ENCODE peak calls at places on chromosomes 11 and 22, in six cellular contexts. U is RPMI7951; H is NAMALWA; J is HFF-Myc; F is naive thymus-derived CD8-positive, alpha-beta T cell; O is COR-L47. G is an unnamed sample.

GRCh38 chr11:2363816-2364370 is 13.2 kb upstream of the CD81 start:
- DNase-seq in H (no peak), U (no peak), F (no peak), J (no peak), O (no peak), G (no peak)

GRCh38 chr11:44224867-44225501 is 85.0 kb downstream of the ALX4 start:
- DNase-seq in F (no peak), H (no peak), O (no peak), J (no peak), U (no peak), G (no peak)

GRCh38 chr22:24938741-24939341 is 7.7 kb downstream of the LHFPL7 start:
- DNase-seq in H (peak), O (peak), J (no peak), F (peak), U (peak), G (no peak)

GRCh38 chr11:68010058-68011041 is at the start of gene ALDH3B1:
- DNase-seq in H (peak), J (peak), O (no peak), U (peak), F (no peak), G (no peak)

GRCh38 chr11:112697371-112697770 is 263.8 kb upstream of the NCAM1 start:
- DNase-seq in H (no peak), F (no peak), O (no peak), U (peak), J (no peak), G (no peak)

GRCh38 chr11:79220171-79220570 is 220.7 kb downstream of the TENM4 start:
- DNase-seq in U (peak), O (no peak), F (no peak), J (no peak), H (no peak), G (no peak)

GRCh38 chr11:69067200-69067599 is 18.5 kb downstream of the TPCN2 start:
- DNase-seq in U (no peak), J (no peak), O (no peak), H (no peak), F (no peak), G (no peak)

GRCh38 chr11:1487091-1487850 is 692 bp upstream of the MOB2 start:
- DNase-seq in J (no peak), F (no peak), O (no peak), H (no peak), U (no peak), G (no peak)

GRCh38 chr11:78318733-78319132 is 98.9 kb downstream of the GAB2 start:
- DNase-seq in U (peak), H (no peak), O (no peak), J (peak), F (no peak), G (no peak)

GRCh38 chr11:44967930-44968496 is 17.3 kb upstream of the TP53I11 start:
- DNase-seq in H (no peak), F (no peak), O (no peak), J (no peak), U (no peak), G (no peak)